ENCODE peak calls at places on chromosomes 12 and 14, in ten cellular contexts. K is GM12865, G is GM12864, Y is ovary, U is fibroblast of lung, H is PC-3, R is lower lobe of right lung, O is fibroblast of the aortic adventitia, L is tibial artery, I is OCI-LY7. M is an unnamed sample.

GRCh38 chr12:47885012-47885501 is 19.7 kb downstream of the VDR start:
- DNase-seq in H (no peak), I (no peak), K (peak; percentile 82), U (no peak), L (peak; percentile 51), Y (no peak), O (no peak), R (no peak), G (no peak), M (no peak)

GRCh38 chr12:99670635-99671034 is 23.1 kb downstream of the GARIN6 start:
- DNase-seq in L (no peak), U (peak; percentile 57), Y (no peak), R (no peak), O (no peak), H (peak; percentile 11), K (no peak), I (no peak), G (no peak), M (no peak)

GRCh38 chr12:113005759-113006158 is 27.4 kb downstream of the OAS2 start:
- DNase-seq in I (peak; percentile 48), G (no peak), O (peak; percentile 31), L (no peak), Y (no peak), R (no peak), U (no peak), K (no peak), H (peak; percentile 45), M (no peak)

GRCh38 chr12:120013659-120014380 is 24.8 kb downstream of the BICDL1 start:
- DNase-seq in O (no peak), Y (no peak), K (peak; percentile 75), L (no peak), H (peak; percentile 68), U (no peak), G (peak; percentile 65), I (no peak), R (no peak), M (no peak)

GRCh38 chr14:99751539-99752485 is 41.4 kb upstream of the EML1 start:
- DNase-seq in R (peak; percentile 44), L (no peak), O (no peak), G (no peak), H (peak; percentile 41), K (no peak), Y (no peak), I (no peak), U (peak; percentile 72), M (no peak)

GRCh38 chr12:64590183-64590582 is 20.1 kb upstream of the RASSF3 start:
- DNase-seq in H (no peak), L (no peak), K (no peak), Y (no peak), I (no peak), O (no peak), G (no peak), R (no peak), U (no peak), M (no peak)

GRCh38 chr12:53856132-53856531 is 82.5 kb upstream of the HOXC13 start:
- DNase-seq in U (no peak), L (no peak), I (no peak), O (no peak), Y (no peak), G (no peak), H (no peak), R (no peak), K (no peak), M (no peak)

GRCh38 chr12:127108360-127109215 is 1158.4 kb upstream of the TMEM132C start:
- DNase-seq in K (peak; percentile 69), L (no peak), G (peak; percentile 7), I (peak; percentile 31), O (peak; percentile 78), H (peak; percentile 87), U (peak; percentile 48), R (peak; percentile 63), Y (peak; percentile 17), M (peak; percentile 33)

GRCh38 chr14:84084056-84084590 is 1445.8 kb upstream of the FLRT2 start:
- DNase-seq in G (no peak), O (no peak), R (no peak), I (no peak), H (no peak), U (no peak), K (no peak), L (no peak), Y (no peak), M (no peak)

GRCh38 chr12:109027767-109028166 is 6.9 kb upstream of the SVOP start:
- DNase-seq in L (no peak), R (no peak), H (peak; percentile 52), I (no peak), U (peak; percentile 6), G (no peak), O (peak; percentile 52), Y (no peak), K (no peak), M (no peak)

GRCh38 chr14:103544627-103545218 is 15.7 kb downstream of the TRMT61A start:
- DNase-seq in Y (no peak), R (no peak), L (peak; percentile 61), H (no peak), K (no peak), U (no peak), O (no peak), I (no peak), G (no peak), M (no peak)

GRCh38 chr12:111035578-111036301 is 115.4 kb upstream of the MYL2 start:
- DNase-seq in O (no peak), K (no peak), H (no peak), R (no peak), I (no peak), L (no peak), U (no peak), Y (no peak), G (no peak), M (no peak)
- H3K4me3 ChIP-seq in O (no peak overlapping the region), K (no peak overlapping the region), H (peak overlapping the region; percentile 14), R (no peak overlapping the region), I (no peak overlapping the region), L (no peak overlapping the region), U (no peak overlapping the region), Y (no peak overlapping the region), G (no peak overlapping the region), M (no peak overlapping the region)

GRCh38 chr12:26631846-26632245 is 201.1 kb downstream of the ITPR2 start:
- DNase-seq in G (no peak), O (peak; percentile 71), Y (no peak), K (no peak), I (no peak), H (peak; percentile 95), L (no peak), U (peak; percentile 74), R (no peak), M (no peak)

GRCh38 chr12:26627335-26627734 is 205.7 kb downstream of the ITPR2 start:
- DNase-seq in H (peak; percentile 40), L (no peak), K (no peak), U (peak; percentile 25), I (no peak), G (no peak), O (no peak), R (no peak), Y (no peak), M (no peak)

GRCh38 chr12:26628234-26628633 is 204.8 kb downstream of the ITPR2 start:
- DNase-seq in H (peak; percentile 42), O (no peak), K (no peak), R (no peak), U (peak; percentile 45), Y (no peak), G (no peak), L (no peak), I (no peak), M (no peak)

GRCh38 chr12:26630546-26631027 is 202.4 kb downstream of the ITPR2 start:
- DNase-seq in L (no peak), U (peak; percentile 95), G (no peak), H (peak; percentile 75), I (no peak), R (no peak), O (peak; percentile 76), K (no peak), Y (peak; percentile 41), M (peak; percentile 24)

GRCh38 chr12:26629864-26630263 is 203.1 kb downstream of the ITPR2 start:
- DNase-seq in G (no peak), H (peak; percentile 41), U (peak; percentile 55), Y (no peak), R (no peak), O (peak; percentile 66), K (no peak), L (no peak), I (no peak), M (no peak)
- TF ChIP-seq CTCF in G (no peak), H (peak; percentile 79), U (peak; percentile 75), Y (peak; percentile 47), R (peak; percentile 21), O (peak; percentile 72), K (no peak), L (peak; percentile 29), I (no peak), M (peak; percentile 43)

GRCh38 chr12:116982721-116983502 is 72.2 kb downstream of the FBXW8 start:
- DNase-seq in I (no peak), H (no peak), K (no peak), R (no peak), U (peak; percentile 96), Y (no peak), L (peak; percentile 70), G (no peak), O (peak; percentile 97), M (no peak)
- H3K4me3 ChIP-seq in I (no peak overlapping the region), H (no peak overlapping the region), K (no peak overlapping the region), R (no peak overlapping the region), U (no peak overlapping the region), Y (no peak overlapping the region), L (peak overlapping the region; percentile 41), G (no peak overlapping the region), O (peak overlapping the region; percentile 39), M (no peak overlapping the region)

GRCh38 chr12:49764126-49764525 is 22.8 kb downstream of the TMBIM6 start:
- DNase-seq in R (no peak), Y (no peak), H (no peak), L (no peak), O (no peak), G (no peak), I (no peak), K (no peak), U (no peak), M (no peak)

GRCh38 chr12:49766115-49766455 is 24.7 kb downstream of the TMBIM6 start:
- DNase-seq in L (no peak), K (no peak), O (no peak), U (no peak), R (no peak), Y (no peak), I (no peak), H (no peak), G (no peak), M (no peak)

GRCh38 chr12:49763006-49763591 is 21.7 kb downstream of the TMBIM6 start:
- DNase-seq in G (no peak), K (peak; percentile 76), O (peak; percentile 50), U (peak; percentile 26), H (peak; percentile 45), I (peak; percentile 73), Y (peak; percentile 69), R (peak; percentile 80), L (peak; percentile 74), M (no peak)

GRCh38 chr12:49762468-49762847 is 21.1 kb downstream of the TMBIM6 start:
- DNase-seq in O (no peak), U (no peak), L (no peak), Y (no peak), R (no peak), G (no peak), K (peak; percentile 31), H (no peak), I (no peak), M (no peak)

DNA sequence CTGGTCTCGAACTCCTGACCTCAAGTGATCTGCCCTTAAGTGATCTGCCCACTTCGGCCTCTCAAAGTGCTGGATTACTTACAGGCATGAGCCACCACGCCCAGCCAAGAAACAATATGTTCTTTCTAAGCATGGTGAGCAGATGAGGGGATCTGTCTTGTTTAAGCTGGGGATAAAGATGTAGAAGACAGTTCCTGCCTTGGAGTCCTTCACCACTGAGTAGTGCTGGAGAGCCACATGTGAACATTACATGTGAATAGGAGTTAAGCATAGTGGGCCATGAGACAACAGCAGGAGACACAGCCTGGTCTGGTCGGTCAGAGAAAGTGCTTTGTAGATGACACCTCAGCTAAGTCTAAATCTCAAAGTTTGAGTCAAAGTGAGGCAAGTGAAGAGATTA is 26.0 kb downstream of the TMBIM6 start:
- DNase-seq in L (no peak), K (no peak), R (no peak), O (no peak), I (no peak), H (no peak), U (no peak), G (no peak), Y (no peak), M (no peak)
- TF ChIP-seq CTCF in L (no peak), K (no peak), R (no peak), O (no peak), I (no peak), H (no peak), U (no peak), G (no peak), Y (no peak), M (no peak)

M was measured in HFF-Myc.